ENCODE peak calls at places on chromosomes 13 and 19, in eight cellular contexts. J is ascending aorta; D is stimulated activated CD4-positive, alpha-beta T cell treated with anti-CD3 and anti-CD28 coated beads, Interleukin-4, amount 100 ng/mL, for 48 hours; B is aorta; T is occipital lobe; X is MM.1S; E is osteoblast; U is left lobe of liver. R is an unnamed sample.

GRCh38 chr19:5090780-5091575 is 122.1 kb downstream of the KDM4B start:
- DNase-seq in T (peak), X (no peak), B (no peak), E (peak), U (no peak), D (no peak), J (no peak), R (no peak)

GRCh38 chr19:3100331-3100730 is 6.2 kb downstream of the GNA11 start:
- DNase-seq in D (no peak), X (no peak), B (peak), E (no peak), U (no peak), J (no peak), T (no peak), R (no peak)

GRCh38 chr19:29003641-29004409 is 209.1 kb downstream of the UQCRFS1 start:
- DNase-seq in B (peak), U (no peak), D (no peak), X (no peak), E (no peak), T (no peak), J (no peak), R (no peak)

GRCh38 chr19:18504886-18505610 is 16.8 kb downstream of the ELL start:
- DNase-seq in D (no peak), X (no peak), U (peak), B (no peak), E (no peak), J (no peak), T (no peak), R (no peak)

GRCh38 chr13:39209731-39210633 is 171.7 kb downstream of the NHLRC3 start:
- DNase-seq in E (no peak), U (no peak), X (no peak), J (no peak), D (no peak), B (no peak), T (no peak), R (no peak)

GRCh38 chr13:75042809-75043208 is 439.2 kb downstream of the TBC1D4 start:
- DNase-seq in D (no peak), E (no peak), J (no peak), U (no peak), X (no peak), B (no peak), T (no peak), R (no peak)

GRCh38 chr19:3556423-3556977 is 886 bp downstream of the MFSD12 start:
- DNase-seq in X (peak), T (no peak), U (no peak), D (no peak), B (no peak), J (no peak), E (peak), R (no peak)

GRCh38 chr19:46000497-46001246 is 5.4 kb downstream of the CCDC61 start:
- DNase-seq in B (no peak), E (no peak), X (no peak), T (peak), U (no peak), J (no peak), D (peak), R (no peak)

GRCh38 chr13:67568205-67568604 is 338.1 kb upstream of the PCDH9 start:
- DNase-seq in J (no peak), T (no peak), B (no peak), D (no peak), X (no peak), E (no peak), U (no peak), R (no peak)

GRCh38 chr19:35247526-35248309 is 1.1 kb upstream of the LSR start:
- DNase-seq in U (peak), D (no peak), E (no peak), T (no peak), B (peak), J (no peak), X (peak), R (no peak)

GRCh38 chr19:52007436-52007804 is 591 bp downstream of the ZNF615 start:
- DNase-seq in E (peak), X (no peak), J (no peak), U (no peak), B (no peak), D (no peak), T (peak), R (no peak)

GRCh38 chr19:11265785-11266236 is 3.5 kb upstream of the DOCK6 start:
- DNase-seq in J (no peak), D (no peak), T (no peak), E (peak), U (peak), X (no peak), B (no peak), R (no peak)

GRCh38 chr13:82636119-82636518 is 1246.2 kb downstream of the SLITRK1 start:
- DNase-seq in B (no peak), U (no peak), E (no peak), D (no peak), J (no peak), X (no peak), T (no peak), R (no peak)

GRCh38 chr13:41835871-41836270 is 125.0 kb downstream of the VWA8 start:
- DNase-seq in X (no peak), J (no peak), D (no peak), E (peak), T (no peak), U (no peak), B (no peak), R (no peak)

GRCh38 chr13:95641961-95642621 is 2.4 kb downstream of the DZIP1 start:
- DNase-seq in E (peak), B (peak), J (no peak), X (no peak), T (no peak), U (peak), D (no peak), R (no peak)

GRCh38 chr19:12000152-12000981 is 35.1 kb downstream of the ZNF433 start:
- DNase-seq in U (peak), E (peak), X (no peak), T (no peak), J (no peak), D (no peak), B (no peak), R (no peak)

GRCh38 chr19:37505958-37506386 is 767 bp upstream of the ZNF793 start:
- DNase-seq in X (no peak), T (no peak), E (no peak), J (no peak), B (no peak), U (no peak), D (no peak), R (no peak)

GRCh38 chr19:46404884-46405658 is 8.3 kb downstream of the CCDC8 start:
- DNase-seq in E (no peak), U (no peak), T (no peak), B (peak), J (no peak), X (no peak), D (no peak), R (no peak)

GRCh38 chr19:42942187-42942789 is 5.3 kb upstream of the PSG7 start:
- DNase-seq in T (no peak), B (no peak), X (no peak), D (no peak), E (peak), U (no peak), J (no peak), R (no peak)

GRCh38 chr19:58451358-58452101 is at the start of gene ZNF324B:
- DNase-seq in D (peak), E (peak), T (peak), J (peak), X (peak), U (peak), B (peak), R (peak)

GRCh38 chr13:100490692-100491091 is 97.9 kb downstream of the GGACT start:
- DNase-seq in E (no peak), D (no peak), U (no peak), J (no peak), B (no peak), X (peak), T (no peak), R (no peak)

GRCh38 chr19:47107201-47107952 is 6.2 kb downstream of the ZC3H4 start:
- DNase-seq in B (no peak), D (no peak), U (no peak), J (no peak), E (no peak), X (no peak), T (peak), R (no peak)

GRCh38 chr19:57903298-57904174 is 12.9 kb downstream of the ZNF417 start:
- DNase-seq in B (no peak), X (no peak), D (no peak), E (peak), J (no peak), T (no peak), U (peak), R (no peak)

GRCh38 chr13:23433171-23434153 is at the start of gene SACS:
- DNase-seq in D (no peak), X (no peak), U (no peak), T (peak), B (no peak), J (no peak), E (peak), R (peak)

GRCh38 chr13:109211616-109212015 is 574.8 kb downstream of the IRS2 start:
- DNase-seq in X (no peak), U (no peak), B (no peak), T (no peak), E (no peak), D (no peak), J (no peak), R (no peak)

GRCh38 chr13:43905435-43906031 is 25.8 kb downstream of the LACC1 start:
- DNase-seq in X (peak), E (no peak), U (no peak), T (no peak), B (no peak), J (no peak), D (no peak), R (no peak)

GRCh38 chr13:72852207-72852606 is 70.3 kb downstream of the PIBF1 start:
- DNase-seq in E (no peak), X (no peak), U (peak), D (no peak), J (no peak), B (no peak), T (no peak), R (no peak)

GRCh38 chr19:2517881-2518601 is 42.1 kb downstream of the GADD45B start:
- DNase-seq in D (no peak), B (no peak), E (peak), J (no peak), T (no peak), U (no peak), X (no peak), R (no peak)

GRCh38 chr13:33441015-33441414 is 155.5 kb upstream of the STARD13 start:
- DNase-seq in U (no peak), X (no peak), B (no peak), J (no peak), E (peak), D (no peak), T (no peak), R (no peak)

GRCh38 chr13:48979892-48980291 is 4.2 kb downstream of the FNDC3A start:
- DNase-seq in X (peak), U (no peak), D (no peak), E (no peak), T (no peak), J (no peak), B (no peak), R (no peak)

GRCh38 chr19:53091855-53092254 is 11.4 kb downstream of the ZNF160 start:
- DNase-seq in U (no peak), E (no peak), J (no peak), T (no peak), D (no peak), B (no peak), X (no peak), R (no peak)

GRCh38 chr19:37583340-37583739 is 11.3 kb downstream of the ZNF571 start:
- DNase-seq in T (no peak), J (no peak), B (no peak), D (no peak), E (no peak), X (no peak), U (no peak), R (no peak)

GRCh38 chr19:10118960-10119359 is 739 bp downstream of the EIF3G start:
- DNase-seq in J (no peak), E (peak), D (no peak), U (no peak), X (no peak), B (no peak), T (no peak), R (no peak)

GRCh38 chr13:26459276-26460131 is 98.0 kb upstream of the WASF3 start:
- DNase-seq in T (no peak), E (no peak), B (no peak), D (no peak), X (no peak), U (no peak), J (no peak), R (peak)

R was measured in gastrocnemius medialis.